ENCODE peak calls at places on chromosome X, in seven cellular contexts. U is body of pancreas; D is CD4-positive, alpha-beta T cell; P is uterus; R is HCT116; K is CD8-positive, alpha-beta T cell; V is transverse colon. H is an unnamed sample.

GRCh38 chrX:21490341-21490740 is 116.1 kb downstream of the CNKSR2 start:
- DNase-seq in U (no peak), D (no peak), P (no peak), R (no peak), K (no peak), V (no peak), H (no peak)

GRCh38 chrX:138519296-138519695 is 192.2 kb downstream of the FGF13 start:
- DNase-seq in U (no peak), D (no peak), P (no peak), R (no peak), K (no peak), V (no peak), H (no peak)

GRCh38 chrX:10156199-10157031 is at the start of gene CLCN4:
- DNase-seq in U (peak), D (no peak), P (peak), R (peak), K (no peak), V (peak), H (peak)

GRCh38 chrX:41435708-41436107 is 11.4 kb upstream of the NYX start:
- DNase-seq in U (no peak), D (no peak), P (no peak), R (no peak), K (no peak), V (no peak), H (no peak)

GRCh38 chrX:71105638-71106037 is 902 bp downstream of the CXorf65 start:
- DNase-seq in U (no peak), D (no peak), P (no peak), R (no peak), K (no peak), V (no peak), H (no peak)

GRCh38 chrX:119602701-119603255 is 3.4 kb downstream of the NKRF start:
- DNase-seq in U (no peak), D (no peak), P (no peak), R (no peak), K (no peak), V (no peak), H (no peak)

GRCh38 chrX:17521871-17522693 is 147.1 kb downstream of the NHS start:
- DNase-seq in U (no peak), D (no peak), P (peak), R (peak), K (no peak), V (peak), H (no peak)

GRCh38 chrX:151488677-151489076 is 74.8 kb upstream of the PASD1 start:
- DNase-seq in U (no peak), D (no peak), P (no peak), R (peak), K (peak), V (no peak), H (peak)

GRCh38 chrX:98607739-98608138 is 1724.0 kb downstream of the RPA4 start:
- DNase-seq in U (no peak), D (no peak), P (no peak), R (no peak), K (no peak), V (no peak), H (no peak)

GRCh38 chrX:5681159-5681558 is 547.5 kb downstream of the NLGN4X start:
- DNase-seq in U (no peak), D (no peak), P (no peak), R (no peak), K (no peak), V (no peak), H (no peak)

GRCh38 chrX:19772306-19772705 is 115.1 kb downstream of the SH3KBP1 start:
- DNase-seq in U (no peak), D (no peak), P (no peak), R (no peak), K (no peak), V (no peak), H (no peak)

GRCh38 chrX:3161686-3162085 is 120.4 kb downstream of the ARSF start:
- DNase-seq in U (no peak), D (no peak), P (no peak), R (no peak), K (no peak), V (no peak), H (no peak)

GRCh38 chrX:2320580-2321327 is 180.0 kb downstream of the DHRSX start:
- DNase-seq in U (peak), D (no peak), P (no peak), R (no peak), K (no peak), V (no peak), H (peak)

GRCh38 chrX:129545408-129545807 is 5.3 kb downstream of the OCRL start:
- DNase-seq in U (no peak), D (no peak), P (no peak), R (no peak), K (no peak), V (no peak), H (no peak)

GRCh38 chrX:10884246-10884645 is 226.9 kb upstream of the HCCS start:
- DNase-seq in U (no peak), D (no peak), P (no peak), R (no peak), K (no peak), V (no peak), H (no peak)

GRCh38 chrX:103774070-103774642 is 2.5 kb upstream of the PLP1 start:
- DNase-seq in U (peak), D (no peak), P (no peak), R (peak), K (no peak), V (no peak), H (peak)

GRCh38 chrX:51866156-51866555 is 27.3 kb upstream of the MAGED1 start:
- DNase-seq in U (no peak), D (no peak), P (no peak), R (no peak), K (no peak), V (no peak), H (no peak)

GRCh38 chrX:125404667-125405160 is 85.0 kb downstream of the TEX13C start:
- DNase-seq in U (no peak), D (no peak), P (no peak), R (no peak), K (no peak), V (no peak), H (no peak)

GRCh38 chrX:53093177-53093655 is 726 bp upstream of the KANTR start:
- DNase-seq in U (peak), D (peak), P (peak), R (peak), K (peak), V (peak), H (peak)

GRCh38 chrX:121084903-121085611 is 37.6 kb downstream of the GLUD2 start:
- DNase-seq in U (no peak), D (no peak), P (no peak), R (no peak), K (no peak), V (no peak), H (no peak)

GRCh38 chrX:45668686-45669443 is 468.2 kb upstream of the DIPK2B start:
- DNase-seq in U (no peak), D (no peak), P (no peak), R (peak), K (no peak), V (no peak), H (no peak)
- H3K27ac ChIP-seq in U (no peak), D (no peak), P (no peak), R (peak), K (no peak), V (no peak), H (no peak)

DNA sequence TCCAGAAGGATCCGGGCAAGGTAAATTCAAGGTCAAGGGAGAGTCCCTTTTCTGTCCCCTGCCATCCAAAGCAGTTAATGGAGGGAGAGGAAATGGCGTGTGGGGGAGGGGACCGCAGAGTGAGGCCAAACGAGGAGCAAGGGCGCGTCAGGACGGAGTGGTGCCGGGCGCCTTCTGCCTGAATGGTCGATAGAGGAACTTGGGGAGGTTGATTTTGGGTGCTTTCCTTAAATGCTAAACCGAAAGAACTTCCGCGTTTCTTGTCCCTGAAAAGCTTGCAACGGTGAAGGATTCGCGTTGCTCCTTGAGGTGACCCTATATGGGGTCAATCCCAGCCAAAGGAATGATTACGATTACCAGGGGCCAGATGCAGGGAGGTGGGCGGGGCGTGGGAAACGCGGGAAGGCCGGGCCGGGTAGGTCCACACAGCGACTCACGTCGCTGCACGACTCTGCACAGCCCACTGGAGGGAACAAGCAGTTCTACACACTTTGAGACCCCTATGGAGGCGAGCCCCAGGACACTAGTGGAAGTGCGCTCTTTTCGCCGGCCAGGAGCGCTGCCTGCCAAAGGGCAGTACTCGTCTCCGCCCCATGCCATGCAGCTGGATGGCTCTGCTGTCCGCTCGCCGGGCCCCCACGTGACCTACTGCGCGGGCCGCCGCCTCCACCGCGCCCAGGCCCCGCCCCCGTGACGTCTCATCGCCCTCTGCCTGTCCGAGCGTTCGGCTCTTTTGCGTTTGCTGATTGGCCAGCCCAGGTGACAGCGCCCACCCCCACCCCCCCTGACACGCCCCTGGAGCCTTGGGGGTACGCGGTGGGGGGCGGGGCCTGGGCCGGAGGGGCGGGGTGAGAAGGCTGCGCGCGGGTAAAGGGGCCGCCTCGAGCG is 452 bp upstream of the GK start:
- DNase-seq in U (peak), D (peak), P (peak), R (peak), K (peak), V (peak), H (peak)
- TF ChIP-seq CTCF in U (peak), D (no peak), P (peak), R (no peak), K (no peak), V (no peak), H (no peak)

DNA sequence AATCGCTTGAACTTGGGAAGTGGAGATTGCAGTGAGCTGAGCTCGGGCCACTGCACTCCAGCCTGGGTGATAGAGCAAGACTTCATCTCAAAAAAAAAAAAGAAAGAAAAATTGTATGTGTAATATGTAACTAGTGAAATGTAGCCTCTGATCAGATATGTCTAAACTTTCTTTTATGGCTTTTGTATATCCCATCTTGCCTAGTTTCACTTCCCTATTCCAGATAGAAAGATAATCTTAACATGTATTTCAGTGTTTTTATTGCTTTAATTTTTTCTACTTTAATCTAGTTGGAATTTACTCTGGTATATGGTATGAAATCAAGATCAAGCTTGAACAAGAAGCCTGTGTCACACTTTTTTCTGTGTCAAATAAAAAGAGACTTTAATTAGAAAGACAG is 1.9 kb upstream of the ZNF41 start:
- DNase-seq in U (no peak), D (no peak), P (no peak), R (no peak), K (no peak), V (no peak), H (no peak)
- H3K27ac ChIP-seq in U (no peak), D (no peak), P (no peak), R (no peak), K (no peak), V (peak), H (peak)

DNA sequence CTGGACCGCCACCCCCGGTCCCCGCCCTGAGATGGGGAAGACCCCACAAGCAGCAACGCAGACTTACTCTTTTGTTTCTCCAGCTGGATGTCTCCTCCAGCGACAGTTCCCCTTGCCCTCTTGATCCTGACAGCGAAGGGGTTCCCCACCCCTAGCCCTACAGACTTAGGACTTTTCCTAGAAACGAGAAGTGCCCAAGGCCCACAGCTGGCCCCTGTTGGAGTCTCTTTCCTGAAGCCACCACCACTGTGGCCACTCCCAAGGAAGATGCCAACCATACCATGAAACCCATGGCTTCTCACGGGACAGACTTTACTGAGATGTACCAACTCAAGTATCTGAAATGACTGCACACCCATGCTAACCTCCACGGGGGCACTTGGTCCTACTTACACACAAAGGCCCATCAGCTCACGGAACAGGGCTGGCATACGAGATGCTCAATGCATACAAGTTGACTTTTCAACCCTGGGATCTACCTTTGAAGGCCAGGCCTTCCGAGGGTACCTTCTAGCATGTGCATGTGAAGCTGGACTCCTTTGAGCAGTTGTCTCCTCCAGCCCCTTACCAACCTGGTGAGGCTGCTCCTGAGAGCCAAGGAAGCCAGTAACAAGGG is 906 bp upstream of the IRAK1 start:
- DNase-seq in U (no peak), D (no peak), P (no peak), R (no peak), K (no peak), V (no peak), H (no peak)
- TF ChIP-seq CTCF in U (no peak), D (no peak), P (no peak), R (no peak), K (no peak), V (no peak), H (no peak)

GRCh38 chrX:38277136-38277535 is 50.2 kb downstream of the RPGR start:
- DNase-seq in U (no peak), D (no peak), P (no peak), R (no peak), K (no peak), V (no peak), H (no peak)
- H3K27ac ChIP-seq in U (no peak), D (no peak), P (no peak), R (no peak), K (no peak), V (no peak), H (no peak)

DNA sequence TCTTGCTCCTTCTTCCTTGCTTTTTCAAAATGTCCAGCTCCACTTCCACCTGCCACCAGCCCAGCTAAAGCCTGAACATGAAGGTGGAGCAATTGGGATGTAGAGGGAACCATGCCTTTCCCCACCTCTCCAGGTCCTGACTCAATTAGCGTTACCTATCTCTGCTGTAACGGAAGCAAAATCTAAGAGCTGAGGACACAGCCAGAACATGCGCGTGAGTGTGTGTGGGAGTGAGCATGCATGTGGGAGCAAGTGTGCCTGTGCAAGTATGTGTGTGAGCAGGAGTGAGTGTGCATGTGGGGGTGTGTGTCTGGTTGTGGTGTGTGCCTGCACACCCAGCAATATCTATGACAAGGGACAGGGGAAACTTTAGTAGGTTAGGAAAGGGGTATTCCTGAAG is 364.5 kb downstream of the MID1IP1 start:
- DNase-seq in U (no peak), D (no peak), P (no peak), R (no peak), K (no peak), V (no peak), H (no peak)
- TF ChIP-seq CTCF in U (no peak), D (no peak), P (no peak), R (no peak), K (no peak), V (no peak), H (no peak)